ENCODE peak calls at places on chromosomes 16 and 17, in seven cellular contexts. One of them, this sample, is unnamed.

GRCh38 chr16:30984669-30985400 is at the start of gene HSD3B7:
- DNase-seq in AG09319: peak
- DNase-seq in CD8-positive, alpha-beta T cell: peak
- DNase-seq in T-helper 2 cell: peak
- DNase-seq in LoVo: peak
- DNase-seq in right cardiac atrium: peak
- DNase-seq in ELR: peak
- DNase-seq in this sample: peak

GRCh38 chr17:36034127-36034526 is 16.4 kb upstream of the CCL23 start:
- DNase-seq in CD8-positive, alpha-beta T cell: no peak
- DNase-seq in right cardiac atrium: no peak
- DNase-seq in AG09319: no peak
- DNase-seq in LoVo: no peak
- DNase-seq in T-helper 2 cell: no peak
- DNase-seq in ELR: no peak
- DNase-seq in this sample: no peak

GRCh38 chr17:55726440-55726839 is 3.8 kb upstream of the TMEM100 start:
- DNase-seq in LoVo: peak
- DNase-seq in right cardiac atrium: peak
- DNase-seq in CD8-positive, alpha-beta T cell: no peak
- DNase-seq in ELR: peak
- DNase-seq in AG09319: peak
- DNase-seq in T-helper 2 cell: no peak
- DNase-seq in this sample: peak

GRCh38 chr17:42363767-42364585 is 24.3 kb downstream of the STAT3 start:
- DNase-seq in AG09319: no peak
- DNase-seq in LoVo: no peak
- DNase-seq in ELR: no peak
- DNase-seq in CD8-positive, alpha-beta T cell: no peak
- DNase-seq in right cardiac atrium: peak
- DNase-seq in T-helper 2 cell: no peak
- DNase-seq in this sample: no peak

GRCh38 chr17:42937712-42938596 is 26.3 kb downstream of the AARSD1 start:
- DNase-seq in CD8-positive, alpha-beta T cell: peak
- DNase-seq in LoVo: peak
- DNase-seq in ELR: peak
- DNase-seq in AG09319: no peak
- DNase-seq in right cardiac atrium: peak
- DNase-seq in T-helper 2 cell: no peak
- DNase-seq in this sample: peak

GRCh38 chr17:45020354-45021138 is 30.9 kb downstream of the DCAKD start:
- DNase-seq in T-helper 2 cell: no peak
- DNase-seq in AG09319: no peak
- DNase-seq in LoVo: no peak
- DNase-seq in CD8-positive, alpha-beta T cell: no peak
- DNase-seq in right cardiac atrium: peak
- DNase-seq in ELR: peak
- DNase-seq in this sample: no peak

GRCh38 chr17:50187741-50188520 is 13.5 kb downstream of the COL1A1 start:
- DNase-seq in LoVo: no peak
- DNase-seq in T-helper 2 cell: no peak
- DNase-seq in right cardiac atrium: no peak
- DNase-seq in ELR: no peak
- DNase-seq in AG09319: no peak
- DNase-seq in CD8-positive, alpha-beta T cell: no peak
- DNase-seq in this sample: peak

GRCh38 chr16:1678500-1679098 is 520 bp downstream of the JPT2 start:
- DNase-seq in LoVo: peak
- DNase-seq in CD8-positive, alpha-beta T cell: peak
- DNase-seq in T-helper 2 cell: peak
- DNase-seq in AG09319: no peak
- DNase-seq in ELR: peak
- DNase-seq in right cardiac atrium: peak
- DNase-seq in this sample: peak

GRCh38 chr16:16021020-16021419 is 71.6 kb downstream of the ABCC1 start:
- DNase-seq in ELR: no peak
- DNase-seq in LoVo: no peak
- DNase-seq in AG09319: no peak
- DNase-seq in CD8-positive, alpha-beta T cell: no peak
- DNase-seq in T-helper 2 cell: no peak
- DNase-seq in right cardiac atrium: no peak
- DNase-seq in this sample: no peak

GRCh38 chr16:15573274-15573895 is 69.6 kb downstream of the MARF1 start:
- DNase-seq in T-helper 2 cell: no peak
- DNase-seq in LoVo: no peak
- DNase-seq in AG09319: no peak
- DNase-seq in right cardiac atrium: no peak
- DNase-seq in ELR: peak
- DNase-seq in CD8-positive, alpha-beta T cell: no peak
- DNase-seq in this sample: peak

GRCh38 chr16:88599092-88599733 is 29.0 kb downstream of the ZC3H18 start:
- DNase-seq in T-helper 2 cell: no peak
- DNase-seq in CD8-positive, alpha-beta T cell: no peak
- DNase-seq in LoVo: no peak
- DNase-seq in ELR: no peak
- DNase-seq in right cardiac atrium: peak
- DNase-seq in AG09319: no peak
- DNase-seq in this sample: peak

GRCh38 chr17:53516643-53517042 is 306.1 kb upstream of the KIF2B start:
- DNase-seq in right cardiac atrium: no peak
- DNase-seq in LoVo: no peak
- DNase-seq in AG09319: no peak
- DNase-seq in ELR: peak
- DNase-seq in T-helper 2 cell: no peak
- DNase-seq in CD8-positive, alpha-beta T cell: no peak
- DNase-seq in this sample: peak

GRCh38 chr17:10737168-10737622 is 7.4 kb upstream of the TMEM220 start:
- DNase-seq in CD8-positive, alpha-beta T cell: no peak
- DNase-seq in LoVo: peak
- DNase-seq in right cardiac atrium: peak
- DNase-seq in ELR: peak
- DNase-seq in T-helper 2 cell: no peak
- DNase-seq in AG09319: peak
- DNase-seq in this sample: peak

GRCh38 chr16:52069866-52070265 is 477.1 kb downstream of the TOX3 start:
- DNase-seq in LoVo: no peak
- DNase-seq in ELR: peak
- DNase-seq in AG09319: no peak
- DNase-seq in CD8-positive, alpha-beta T cell: no peak
- DNase-seq in right cardiac atrium: no peak
- DNase-seq in T-helper 2 cell: no peak
- DNase-seq in this sample: peak

GRCh38 chr17:77312786-77313599 is 172.2 kb downstream of the SEC14L1 start:
- DNase-seq in T-helper 2 cell: no peak
- DNase-seq in CD8-positive, alpha-beta T cell: no peak
- DNase-seq in ELR: no peak
- DNase-seq in AG09319: no peak
- DNase-seq in right cardiac atrium: peak
- DNase-seq in LoVo: no peak
- DNase-seq in this sample: no peak

GRCh38 chr16:66439051-66439730 is 12.1 kb downstream of the BEAN1 start:
- DNase-seq in T-helper 2 cell: no peak
- DNase-seq in CD8-positive, alpha-beta T cell: no peak
- DNase-seq in right cardiac atrium: no peak
- DNase-seq in LoVo: no peak
- DNase-seq in ELR: no peak
- DNase-seq in AG09319: no peak
- DNase-seq in this sample: no peak

GRCh38 chr16:16175296-16175695 is 48.0 kb downstream of the ABCC6 start:
- DNase-seq in LoVo: no peak
- DNase-seq in ELR: no peak
- DNase-seq in T-helper 2 cell: no peak
- DNase-seq in right cardiac atrium: no peak
- DNase-seq in AG09319: no peak
- DNase-seq in CD8-positive, alpha-beta T cell: no peak
- DNase-seq in this sample: no peak

GRCh38 chr16:27317320-27317719 is 3.5 kb downstream of the IL4R start:
- DNase-seq in right cardiac atrium: no peak
- DNase-seq in AG09319: no peak
- DNase-seq in LoVo: no peak
- DNase-seq in ELR: no peak
- DNase-seq in CD8-positive, alpha-beta T cell: no peak
- DNase-seq in T-helper 2 cell: no peak
- DNase-seq in this sample: no peak

GRCh38 chr17:61389670-61390478 is 9.8 kb upstream of the TBX2 start:
- DNase-seq in CD8-positive, alpha-beta T cell: peak
- DNase-seq in AG09319: no peak
- DNase-seq in LoVo: no peak
- DNase-seq in right cardiac atrium: no peak
- DNase-seq in T-helper 2 cell: no peak
- DNase-seq in ELR: peak
- DNase-seq in this sample: no peak

GRCh38 chr16:68247400-68247799 is 2.2 kb downstream of the PLA2G15 start:
- DNase-seq in AG09319: no peak
- DNase-seq in LoVo: no peak
- DNase-seq in ELR: no peak
- DNase-seq in T-helper 2 cell: no peak
- DNase-seq in right cardiac atrium: no peak
- DNase-seq in CD8-positive, alpha-beta T cell: no peak
- DNase-seq in this sample: no peak

GRCh38 chr16:14489460-14489859 is 140.6 kb downstream of the PARN start:
- DNase-seq in T-helper 2 cell: no peak
- DNase-seq in ELR: peak
- DNase-seq in right cardiac atrium: no peak
- DNase-seq in LoVo: peak
- DNase-seq in CD8-positive, alpha-beta T cell: no peak
- DNase-seq in AG09319: no peak
- DNase-seq in this sample: peak

GRCh38 chr17:4947411-4948165 is 742 bp downstream of the PFN1 start:
- DNase-seq in right cardiac atrium: peak
- DNase-seq in AG09319: no peak
- DNase-seq in LoVo: peak
- DNase-seq in ELR: peak
- DNase-seq in T-helper 2 cell: peak
- DNase-seq in CD8-positive, alpha-beta T cell: peak
- DNase-seq in this sample: peak

GRCh38 chr17:10398352-10398751 is 23.4 kb downstream of the MYH8 start:
- DNase-seq in AG09319: no peak
- DNase-seq in right cardiac atrium: no peak
- DNase-seq in LoVo: no peak
- DNase-seq in CD8-positive, alpha-beta T cell: no peak
- DNase-seq in T-helper 2 cell: no peak
- DNase-seq in ELR: no peak
- DNase-seq in this sample: no peak

GRCh38 chr17:13437966-13438779 is 163.6 kb downstream of the HS3ST3A1 start:
- DNase-seq in CD8-positive, alpha-beta T cell: no peak
- DNase-seq in ELR: no peak
- DNase-seq in T-helper 2 cell: no peak
- DNase-seq in AG09319: no peak
- DNase-seq in LoVo: no peak
- DNase-seq in right cardiac atrium: no peak
- DNase-seq in this sample: peak

GRCh38 chr16:72862090-72862489 is 185.8 kb downstream of the ZFHX3 start:
- DNase-seq in CD8-positive, alpha-beta T cell: no peak
- DNase-seq in right cardiac atrium: no peak
- DNase-seq in LoVo: no peak
- DNase-seq in T-helper 2 cell: no peak
- DNase-seq in AG09319: no peak
- DNase-seq in ELR: no peak
- DNase-seq in this sample: no peak

GRCh38 chr17:39750131-39751015 is 12.6 kb downstream of the GRB7 start:
- DNase-seq in ELR: no peak
- DNase-seq in CD8-positive, alpha-beta T cell: no peak
- DNase-seq in right cardiac atrium: no peak
- DNase-seq in LoVo: peak
- DNase-seq in AG09319: no peak
- DNase-seq in T-helper 2 cell: no peak
- DNase-seq in this sample: no peak

GRCh38 chr16:1687427-1688316 is 9.6 kb downstream of the JPT2 start:
- DNase-seq in T-helper 2 cell: no peak
- DNase-seq in right cardiac atrium: no peak
- DNase-seq in AG09319: no peak
- DNase-seq in CD8-positive, alpha-beta T cell: no peak
- DNase-seq in LoVo: no peak
- DNase-seq in ELR: no peak
- DNase-seq in this sample: no peak

GRCh38 chr16:89150090-89150835 is 21.3 kb upstream of the CDH15 start:
- DNase-seq in right cardiac atrium: no peak
- DNase-seq in T-helper 2 cell: no peak
- DNase-seq in AG09319: no peak
- DNase-seq in CD8-positive, alpha-beta T cell: no peak
- DNase-seq in ELR: no peak
- DNase-seq in LoVo: no peak
- DNase-seq in this sample: no peak

GRCh38 chr17:71183083-71183697 is 937.6 kb upstream of the SOX9 start:
- DNase-seq in ELR: no peak
- DNase-seq in T-helper 2 cell: no peak
- DNase-seq in AG09319: no peak
- DNase-seq in LoVo: no peak
- DNase-seq in right cardiac atrium: no peak
- DNase-seq in CD8-positive, alpha-beta T cell: no peak
- DNase-seq in this sample: no peak

This sample was measured in LHCN-M2.